ENCODE peak calls at places on chromosome 5, in four cellular contexts. R is H1, C is K562, E is HepG2. B is an unnamed sample.

GRCh38 chr5:97764700-97765099 is 581.7 kb upstream of the RIOK2 start:
- DNase-seq in R (no peak), C (no peak), E (peak), B (no peak)

GRCh38 chr5:5335708-5336211 is 86.7 kb upstream of the ICE1 start:
- DNase-seq in R (no peak), C (no peak), E (peak), B (no peak)

GRCh38 chr5:9337908-9338307 is 208.0 kb downstream of the SEMA5A start:
- DNase-seq in R (no peak), C (no peak), E (no peak), B (no peak)

GRCh38 chr5:159765760-159766517 is 150.3 kb upstream of the ADRA1B start:
- DNase-seq in R (no peak), C (no peak), E (no peak), B (no peak)

GRCh38 chr5:139132515-139132914 is 65.7 kb downstream of the SIL1 start:
- DNase-seq in R (no peak), C (no peak), E (no peak), B (no peak)

GRCh38 chr5:101035425-101035824 is 132.3 kb upstream of the ST8SIA4 start:
- DNase-seq in R (no peak), C (no peak), E (no peak), B (no peak)

GRCh38 chr5:6715758-6716633 is 2.8 kb downstream of the TENT4A start:
- DNase-seq in R (no peak), C (no peak), E (no peak), B (no peak)

GRCh38 chr5:28710360-28710759 is 1672.0 kb upstream of the CDH9 start:
- DNase-seq in R (no peak), C (peak), E (no peak), B (no peak)

GRCh38 chr5:90119531-90119940 is 290.0 kb downstream of the CETN3 start:
- DNase-seq in R (no peak), C (no peak), E (no peak), B (no peak)

GRCh38 chr5:172502969-172503368 is 48.6 kb upstream of the SH3PXD2B start:
- DNase-seq in R (peak), C (no peak), E (peak), B (no peak)

GRCh38 chr5:152511531-152512132 is 106.6 kb upstream of the NMUR2 start:
- DNase-seq in R (no peak), C (no peak), E (no peak), B (no peak)

GRCh38 chr5:33379757-33380156 is 61.0 kb upstream of the TARS1 start:
- DNase-seq in R (peak), C (no peak), E (no peak), B (peak)

GRCh38 chr5:146079695-146080361 is 25.5 kb downstream of the PLAC8L1 start:
- DNase-seq in R (no peak), C (no peak), E (no peak), B (no peak)

GRCh38 chr5:90226433-90227099 is 183.0 kb downstream of the CETN3 start:
- DNase-seq in R (no peak), C (no peak), E (no peak), B (no peak)

GRCh38 chr5:130871346-130872086 is 293.5 kb downstream of the HINT1 start:
- DNase-seq in R (peak), C (peak), E (peak), B (peak)
- TF ChIP-seq JUN in R (no peak), C (no peak), E (no peak), B (no peak)

DNA sequence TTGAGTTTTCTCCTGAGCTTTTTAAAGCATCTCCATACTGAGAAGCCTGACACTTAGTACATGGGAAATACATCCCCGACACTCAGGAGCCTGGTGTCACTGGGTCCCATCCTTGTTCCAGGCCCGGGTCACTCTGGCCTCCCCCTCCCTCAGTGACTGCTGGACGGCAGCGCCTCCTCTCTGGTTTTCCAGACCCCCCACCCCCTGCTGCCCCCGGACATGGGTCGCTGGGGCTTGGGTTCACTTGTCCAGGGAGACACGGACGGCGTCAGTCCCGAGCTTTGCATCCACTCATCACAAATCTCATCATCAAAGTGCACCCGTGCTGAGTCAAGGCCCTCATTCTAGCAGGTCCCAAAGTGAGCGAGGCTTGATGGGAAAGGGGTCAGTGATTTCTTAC is 243.0 kb downstream of the IRX2 start:
- DNase-seq in R (no peak), C (no peak), E (no peak), B (no peak)
- TF ChIP-seq USF2 in R (no peak), C (no peak), E (no peak), B (no peak)

GRCh38 chr5:57346336-57346735 is 136.3 kb downstream of the ACTBL2 start:
- DNase-seq in R (no peak), C (no peak), E (no peak), B (no peak)

GRCh38 chr5:57348376-57348775 is 134.2 kb downstream of the ACTBL2 start:
- DNase-seq in R (no peak), C (no peak), E (no peak), B (no peak)

GRCh38 chr5:57349214-57349613 is 133.4 kb downstream of the ACTBL2 start:
- DNase-seq in R (no peak), C (no peak), E (no peak), B (no peak)
- TF ChIP-seq SP1 in R (no peak), C (no peak), E (no peak), B (no peak)

GRCh38 chr5:11324521-11325289 is 563.7 kb upstream of the DAP start:
- DNase-seq in R (no peak), C (no peak), E (no peak), B (no peak)

GRCh38 chr5:11322133-11322532 is 561.1 kb upstream of the DAP start:
- DNase-seq in R (no peak), C (no peak), E (no peak), B (no peak)

DNA sequence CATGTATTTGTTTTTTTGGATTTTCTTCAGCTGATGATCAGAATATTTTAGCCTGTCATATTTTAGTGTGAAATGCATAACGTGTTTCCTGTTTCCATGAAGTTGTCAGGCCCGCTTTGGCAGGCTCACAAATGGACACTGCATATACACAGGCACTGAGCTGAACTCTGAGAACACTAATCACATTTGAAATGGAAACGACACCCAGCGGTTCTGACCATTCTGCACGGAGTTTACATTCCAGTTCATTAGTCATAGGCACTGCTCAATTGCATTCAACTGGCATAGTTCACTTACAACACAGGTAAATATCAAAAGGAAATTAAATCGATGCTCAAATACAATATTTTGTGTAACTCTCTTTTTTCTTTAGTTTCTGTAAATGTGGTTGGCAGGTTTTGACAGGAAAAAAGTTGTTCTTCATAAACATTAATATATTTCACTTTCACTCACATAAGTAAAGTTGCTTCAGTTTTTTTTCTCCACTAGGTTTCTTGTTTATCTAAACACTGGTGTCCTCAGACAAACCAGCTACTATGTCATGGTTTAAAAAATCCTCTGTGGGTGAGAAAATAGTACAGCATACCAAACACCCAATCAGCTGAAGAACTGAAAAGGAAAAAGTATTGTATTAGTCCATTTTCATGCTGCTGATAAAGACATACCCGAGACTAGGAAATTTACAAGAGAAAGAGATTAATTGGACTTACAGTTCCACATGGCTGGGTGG is 559.0 kb upstream of the DAP start:
- DNase-seq in R (no peak), C (no peak), E (peak), B (no peak)
- TF ChIP-seq JUN in R (no peak), C (no peak), E (no peak), B (no peak)

DNA sequence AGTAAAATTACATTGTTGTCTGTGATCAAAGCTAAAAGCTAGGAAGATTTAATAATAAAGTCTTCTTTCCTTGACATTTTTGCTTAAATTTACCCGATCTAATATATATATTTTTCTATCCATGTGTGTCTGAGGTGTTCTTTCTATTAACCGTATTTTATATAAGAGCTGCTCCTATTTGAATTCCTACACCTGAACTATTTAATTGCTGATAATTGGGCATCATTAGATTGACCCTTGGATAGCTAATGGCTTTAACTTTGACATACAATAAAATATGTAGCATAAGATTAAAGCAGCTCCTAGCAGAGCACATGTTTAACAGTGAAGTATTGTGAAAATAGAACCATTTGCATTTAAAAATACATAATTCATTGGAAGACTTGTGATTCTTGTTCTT is 792.7 kb downstream of the MAT2B start:
- DNase-seq in R (no peak), C (no peak), E (no peak), B (no peak)
- TF ChIP-seq USF2 in R (no peak), C (no peak), E (no peak), B (no peak)

DNA sequence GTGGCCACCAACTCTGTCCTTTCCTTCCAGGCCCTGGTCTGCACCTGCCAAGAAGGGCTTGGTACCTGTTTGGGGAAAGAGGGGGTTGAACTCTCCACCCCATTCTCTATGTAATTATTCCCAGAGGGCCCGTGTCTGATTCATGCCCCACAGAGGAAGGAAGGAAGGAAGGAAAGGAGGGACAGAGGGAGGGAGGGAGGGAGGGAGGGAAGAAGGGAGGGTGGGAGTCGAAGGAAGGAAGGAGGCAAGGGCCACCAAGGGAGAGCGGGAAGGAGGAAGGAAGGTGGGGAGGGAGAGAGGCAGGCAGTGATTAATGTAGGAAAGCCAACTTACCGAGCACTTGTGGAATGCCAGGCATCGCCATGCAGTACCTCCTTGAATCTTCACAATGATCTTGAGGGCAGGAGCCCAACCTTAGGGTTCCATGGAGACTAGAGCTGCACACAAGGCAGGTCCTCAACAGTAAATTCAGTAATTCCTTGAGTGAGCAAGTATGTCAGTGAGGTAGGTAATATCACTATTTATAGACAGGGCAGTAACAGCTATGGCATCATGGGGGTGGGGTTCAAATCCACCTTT is 75.8 kb downstream of the FGF18 start:
- DNase-seq in R (no peak), C (no peak), E (no peak), B (no peak)
- TF ChIP-seq SP1 in R (no peak), C (no peak), E (no peak), B (no peak)